ENCODE peak calls at places on chromosome 14, in five cellular contexts. One of them, this sample, is unnamed. For H3K4me1, the result is how much of the 10 kb centered on the place peaks cover.

GRCh38 chr14:52602131-52602530 is 49.5 kb downstream of the GPR137C start:
- DNase-seq in A549: no peak
- DNase-seq in stomach: no peak
- DNase-seq in K562: no peak
- DNase-seq in upper lobe of left lung: no peak
- DNase-seq in this sample: no peak

GRCh38 chr14:69327507-69327906 is 67.5 kb downstream of the GALNT16 start:
- DNase-seq in upper lobe of left lung: no peak
- DNase-seq in A549: no peak
- DNase-seq in K562: no peak
- DNase-seq in stomach: no peak
- DNase-seq in this sample: no peak

GRCh38 chr14:54446201-54446693 is 5.1 kb upstream of the CNIH1 start:
- DNase-seq in stomach: no peak
- DNase-seq in K562: no peak
- DNase-seq in A549: no peak
- DNase-seq in upper lobe of left lung: no peak
- DNase-seq in this sample: peak

GRCh38 chr14:105492051-105492965 is 1.3 kb downstream of the TEDC1 start:
- DNase-seq in A549: peak
- DNase-seq in K562: no peak
- DNase-seq in upper lobe of left lung: no peak
- DNase-seq in stomach: no peak
- DNase-seq in this sample: peak

GRCh38 chr14:106848330-106849121 is 1322.1 kb downstream of the TMEM121 start:
- DNase-seq in K562: no peak
- DNase-seq in stomach: no peak
- DNase-seq in A549: peak
- DNase-seq in upper lobe of left lung: no peak
- DNase-seq in this sample: peak

GRCh38 chr14:55240526-55241178 is 30.6 kb upstream of the FBXO34 start:
- DNase-seq in stomach: no peak
- DNase-seq in K562: no peak
- DNase-seq in upper lobe of left lung: no peak
- DNase-seq in A549: no peak
- DNase-seq in this sample: no peak

GRCh38 chr14:24398943-24399801 is at the start of gene NYNRIN:
- DNase-seq in upper lobe of left lung: peak
- DNase-seq in K562: peak
- DNase-seq in stomach: peak
- DNase-seq in A549: no peak
- DNase-seq in this sample: peak

GRCh38 chr14:68692216-68692615 is 100.7 kb downstream of the ZFP36L1 start:
- DNase-seq in K562: no peak
- DNase-seq in stomach: no peak
- DNase-seq in upper lobe of left lung: no peak
- DNase-seq in A549: no peak
- DNase-seq in this sample: peak

GRCh38 chr14:30291216-30291615 is 267.7 kb upstream of the G2E3 start:
- DNase-seq in K562: no peak
- DNase-seq in stomach: no peak
- DNase-seq in A549: no peak
- DNase-seq in upper lobe of left lung: no peak
- DNase-seq in this sample: no peak

GRCh38 chr14:102717211-102717610 is 60.0 kb upstream of the TRAF3 start:
- DNase-seq in A549: no peak
- DNase-seq in upper lobe of left lung: no peak
- DNase-seq in K562: peak
- DNase-seq in stomach: no peak
- DNase-seq in this sample: no peak

GRCh38 chr14:56660677-56661389 is 81.2 kb downstream of the TMEM260 start:
- DNase-seq in stomach: no peak
- DNase-seq in upper lobe of left lung: no peak
- DNase-seq in A549: no peak
- DNase-seq in K562: no peak
- DNase-seq in this sample: no peak

GRCh38 chr14:39396448-39396847 is 35.8 kb downstream of the FBXO33 start:
- DNase-seq in K562: no peak
- DNase-seq in stomach: no peak
- DNase-seq in A549: no peak
- DNase-seq in upper lobe of left lung: no peak
- DNase-seq in this sample: no peak

GRCh38 chr14:39762576-39763401 is 330.6 kb upstream of the FBXO33 start:
- DNase-seq in stomach: no peak
- DNase-seq in upper lobe of left lung: no peak
- DNase-seq in K562: no peak
- DNase-seq in A549: no peak
- DNase-seq in this sample: no peak

GRCh38 chr14:93532550-93532949 is 101.8 kb downstream of the UNC79 start:
- DNase-seq in stomach: no peak
- DNase-seq in upper lobe of left lung: no peak
- DNase-seq in K562: no peak
- DNase-seq in A549: no peak
- DNase-seq in this sample: no peak

GRCh38 chr14:60064491-60065072 is 27.1 kb upstream of the PCNX4 start:
- DNase-seq in stomach: no peak
- DNase-seq in upper lobe of left lung: no peak
- DNase-seq in K562: peak
- DNase-seq in A549: peak
- DNase-seq in this sample: no peak

GRCh38 chr14:96905825-96906224 is 108.6 kb downstream of the VRK1 start:
- DNase-seq in K562: no peak
- DNase-seq in upper lobe of left lung: no peak
- DNase-seq in stomach: no peak
- DNase-seq in A549: no peak
- DNase-seq in this sample: no peak

GRCh38 chr14:69956970-69957369 is 77.8 kb downstream of the SMOC1 start:
- DNase-seq in stomach: no peak
- DNase-seq in A549: no peak
- DNase-seq in upper lobe of left lung: no peak
- DNase-seq in K562: no peak
- DNase-seq in this sample: no peak

GRCh38 chr14:69685716-69686115 is 74.3 kb downstream of the SUSD6 start:
- DNase-seq in K562: no peak
- DNase-seq in A549: no peak
- DNase-seq in upper lobe of left lung: peak
- DNase-seq in stomach: peak
- DNase-seq in this sample: peak

GRCh38 chr14:68686212-68686478 is 106.7 kb downstream of the ZFP36L1 start:
- DNase-seq in upper lobe of left lung: no peak
- DNase-seq in stomach: no peak
- DNase-seq in A549: no peak
- DNase-seq in K562: no peak
- DNase-seq in this sample: no peak

GRCh38 chr14:30345511-30345910 is 213.4 kb upstream of the G2E3 start:
- DNase-seq in A549: no peak
- DNase-seq in K562: no peak
- DNase-seq in upper lobe of left lung: no peak
- DNase-seq in stomach: no peak
- DNase-seq in this sample: no peak

DNA sequence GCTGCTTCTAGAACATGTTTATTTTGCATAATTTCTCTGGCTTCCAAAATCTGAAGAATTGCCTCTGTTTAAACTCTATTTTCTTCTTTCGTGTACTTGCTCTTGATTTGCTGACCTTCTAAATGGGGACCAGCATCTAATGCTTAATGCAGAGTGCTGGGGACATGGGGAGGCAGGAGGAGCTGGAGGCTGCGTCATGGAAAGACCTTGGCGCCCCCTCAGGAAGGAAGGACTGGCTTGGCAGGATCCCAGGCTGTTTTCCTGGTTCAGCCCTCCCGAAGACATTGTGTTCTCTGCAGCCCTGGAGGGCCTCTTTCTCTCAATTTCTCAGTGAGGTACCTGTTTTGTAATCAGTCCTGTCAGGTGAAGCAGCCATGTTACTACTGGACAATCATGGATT is 5.5 kb downstream of the PRKCH start:
- DNase-seq in K562: no peak
- DNase-seq in stomach: peak
- DNase-seq in A549: no peak
- DNase-seq in upper lobe of left lung: peak
- DNase-seq in this sample: peak
- TF ChIP-seq EP300 in K562: no peak
- TF ChIP-seq EP300 in stomach: no peak
- TF ChIP-seq EP300 in A549: no peak
- TF ChIP-seq EP300 in upper lobe of left lung: peak
- TF ChIP-seq EP300 in this sample: peak

GRCh38 chr14:36857136-36857535 is 195.5 kb downstream of the PAX9 start:
- DNase-seq in stomach: no peak
- DNase-seq in A549: no peak
- DNase-seq in upper lobe of left lung: no peak
- DNase-seq in K562: no peak
- DNase-seq in this sample: no peak
- H3K4me1 ChIP-seq in stomach: under half
- H3K4me1 ChIP-seq in A549: under half
- H3K4me1 ChIP-seq in upper lobe of left lung: under half
- H3K4me1 ChIP-seq in K562: under half
- H3K4me1 ChIP-seq in this sample: under half

GRCh38 chr14:95609398-95609990 is 74.6 kb downstream of the GLRX5 start:
- DNase-seq in upper lobe of left lung: no peak
- DNase-seq in stomach: peak
- DNase-seq in K562: peak
- DNase-seq in A549: peak
- DNase-seq in this sample: peak
- H3K27ac ChIP-seq in upper lobe of left lung: no peak
- H3K27ac ChIP-seq in stomach: no peak
- H3K27ac ChIP-seq in K562: no peak
- H3K27ac ChIP-seq in A549: no peak
- H3K27ac ChIP-seq in this sample: no peak

GRCh38 chr14:103736546-103737431 is 21.2 kb downstream of the ZFYVE21 start:
- DNase-seq in stomach: no peak
- DNase-seq in upper lobe of left lung: no peak
- DNase-seq in K562: no peak
- DNase-seq in A549: no peak
- DNase-seq in this sample: no peak
- TF ChIP-seq EP300 in stomach: peak
- TF ChIP-seq EP300 in upper lobe of left lung: no peak
- TF ChIP-seq EP300 in K562: no peak
- TF ChIP-seq EP300 in A549: no peak
- TF ChIP-seq EP300 in this sample: no peak

GRCh38 chr14:61458766-61459165 is 137.4 kb downstream of the PRKCH start:
- DNase-seq in upper lobe of left lung: no peak
- DNase-seq in A549: no peak
- DNase-seq in stomach: no peak
- DNase-seq in K562: no peak
- DNase-seq in this sample: no peak
- H3K4me1 ChIP-seq in upper lobe of left lung: under half
- H3K4me1 ChIP-seq in A549: under half
- H3K4me1 ChIP-seq in stomach: under half
- H3K4me1 ChIP-seq in K562: under half
- H3K4me1 ChIP-seq in this sample: under half

GRCh38 chr14:31898835-31899528 is 178.1 kb upstream of the ARHGAP5 start:
- DNase-seq in A549: no peak
- DNase-seq in stomach: no peak
- DNase-seq in upper lobe of left lung: no peak
- DNase-seq in K562: no peak
- DNase-seq in this sample: no peak
- H3K27ac ChIP-seq in A549: no peak
- H3K27ac ChIP-seq in stomach: no peak
- H3K27ac ChIP-seq in upper lobe of left lung: no peak
- H3K27ac ChIP-seq in K562: no peak
- H3K27ac ChIP-seq in this sample: no peak

GRCh38 chr14:64444984-64445845 is 20.1 kb upstream of the AKAP5 start:
- DNase-seq in upper lobe of left lung: no peak
- DNase-seq in stomach: no peak
- DNase-seq in A549: peak
- DNase-seq in K562: no peak
- DNase-seq in this sample: peak
- TF ChIP-seq EP300 in upper lobe of left lung: no peak
- TF ChIP-seq EP300 in stomach: no peak
- TF ChIP-seq EP300 in A549: no peak
- TF ChIP-seq EP300 in K562: no peak
- TF ChIP-seq EP300 in this sample: no peak

GRCh38 chr14:20409226-20409625 is 4.1 kb downstream of the TEP1 start:
- DNase-seq in K562: no peak
- DNase-seq in A549: no peak
- DNase-seq in upper lobe of left lung: no peak
- DNase-seq in stomach: no peak
- DNase-seq in this sample: no peak
- H3K4me1 ChIP-seq in K562: under half
- H3K4me1 ChIP-seq in A549: under half
- H3K4me1 ChIP-seq in upper lobe of left lung: under half
- H3K4me1 ChIP-seq in stomach: under half
- H3K4me1 ChIP-seq in this sample: under half

GRCh38 chr14:89721991-89722390 is 232.5 kb downstream of the EFCAB11 start:
- DNase-seq in stomach: no peak
- DNase-seq in A549: peak
- DNase-seq in K562: no peak
- DNase-seq in upper lobe of left lung: no peak
- DNase-seq in this sample: no peak
- H3K27ac ChIP-seq in stomach: peak
- H3K27ac ChIP-seq in A549: no peak
- H3K27ac ChIP-seq in K562: no peak
- H3K27ac ChIP-seq in upper lobe of left lung: peak
- H3K27ac ChIP-seq in this sample: no peak

This sample was measured in ovary.